ENCODE peak calls at places on chromosomes 3 and 15, in seven cellular contexts. A, E, L, R, W, M and P are unnamed samples.

GRCh38 chr15:69265347-69265955 is 33.3 kb upstream of the PAQR5 start:
- DNase-seq in A (no peak), R (peak), L (peak), M (no peak), W (peak), E (no peak), P (peak)

GRCh38 chr3:196620228-196620627 is 19.3 kb upstream of the NRROS start:
- DNase-seq in A (no peak), M (no peak), L (no peak), E (no peak), R (peak), W (no peak), P (no peak)

GRCh38 chr3:138842483-138843188 is 7.9 kb upstream of the PIK3CB start:
- DNase-seq in W (no peak), R (no peak), M (peak), A (no peak), E (no peak), L (no peak), P (no peak)

GRCh38 chr15:70853855-70854668 is at the start of gene LARP6:
- DNase-seq in R (no peak), E (no peak), A (peak), M (no peak), L (no peak), W (no peak), P (peak)

GRCh38 chr15:79179108-79179561 is 88.6 kb upstream of the RASGRF1 start:
- DNase-seq in L (no peak), W (peak), M (no peak), A (no peak), E (no peak), R (peak), P (no peak)

GRCh38 chr3:42165211-42165610 is 74.1 kb downstream of the TRAK1 start:
- DNase-seq in R (no peak), L (no peak), E (no peak), W (no peak), A (peak), M (no peak), P (no peak)

GRCh38 chr15:72285927-72286516 is 13.7 kb upstream of the PARP6 start:
- DNase-seq in A (peak), W (peak), L (peak), E (peak), R (peak), M (no peak), P (peak)

GRCh38 chr3:151434151-151434890 is 26.5 kb downstream of the IGSF10 start:
- DNase-seq in W (no peak), M (no peak), L (no peak), E (no peak), A (no peak), R (no peak), P (no peak)

GRCh38 chr15:25664761-25665160 is 198.4 kb downstream of the ATP10A start:
- DNase-seq in E (no peak), R (no peak), M (no peak), L (no peak), W (no peak), A (no peak), P (no peak)

GRCh38 chr3:8597515-8597853 is 47.1 kb downstream of the SSUH2 start:
- DNase-seq in M (no peak), R (no peak), W (no peak), L (no peak), E (no peak), A (no peak), P (no peak)

GRCh38 chr3:177420643-177421042 is 223.4 kb upstream of the TBL1XR1 start:
- DNase-seq in A (peak), L (no peak), R (no peak), E (no peak), W (no peak), M (no peak), P (peak)

GRCh38 chr15:90982135-90982534 is 12.2 kb downstream of the PRC1 start:
- DNase-seq in W (no peak), E (no peak), R (no peak), L (no peak), M (no peak), A (no peak), P (no peak)

GRCh38 chr15:100031665-100032357 is 298.6 kb upstream of the LYSMD4 start:
- DNase-seq in R (no peak), W (no peak), E (no peak), M (no peak), L (no peak), A (no peak), P (no peak)

GRCh38 chr3:32910954-32911353 is 40.5 kb upstream of the CCR4 start:
- DNase-seq in R (no peak), A (no peak), E (no peak), L (no peak), M (no peak), W (no peak), P (no peak)

GRCh38 chr3:52827866-52828376 is 2.6 kb downstream of the ITIH4 start:
- DNase-seq in A (peak), L (no peak), E (no peak), W (peak), R (no peak), M (no peak), P (no peak)

GRCh38 chr3:130662407-130663028 is 84.1 kb downstream of the PIK3R4 start:
- DNase-seq in A (no peak), R (no peak), W (no peak), L (no peak), E (no peak), M (no peak), P (no peak)

GRCh38 chr15:59355730-59356129 is 16.9 kb downstream of the MYO1E start:
- DNase-seq in A (no peak), E (no peak), R (no peak), M (no peak), W (no peak), L (no peak), P (no peak)

GRCh38 chr3:77535116-77535515 is 495.2 kb downstream of the ROBO2 start:
- DNase-seq in L (no peak), A (no peak), W (no peak), R (no peak), M (no peak), E (no peak), P (no peak)

GRCh38 chr3:27224197-27224596 is 145.0 kb downstream of the NEK10 start:
- DNase-seq in L (no peak), R (no peak), M (no peak), E (no peak), A (no peak), W (no peak), P (no peak)

GRCh38 chr3:175222356-175222755 is 363.2 kb downstream of the NAALADL2 start:
- DNase-seq in L (no peak), W (no peak), R (no peak), M (no peak), E (no peak), A (no peak), P (no peak)

GRCh38 chr3:142896201-142896755 is 7.4 kb upstream of the PCOLCE2 start:
- DNase-seq in W (no peak), R (no peak), E (no peak), A (no peak), M (no peak), L (no peak), P (no peak)

GRCh38 chr3:117706731-117707130 is 997.2 kb downstream of the TUSC7 start:
- DNase-seq in M (no peak), W (no peak), L (no peak), A (no peak), E (no peak), R (no peak), P (no peak)

GRCh38 chr3:21705769-21706168 is 45.2 kb downstream of the ZNF385D start:
- DNase-seq in L (no peak), E (no peak), M (no peak), R (no peak), A (no peak), W (no peak), P (no peak)

GRCh38 chr15:92391640-92392039 is 2.0 kb upstream of the ST8SIA2 start:
- DNase-seq in R (peak), E (no peak), W (peak), A (no peak), L (peak), M (no peak), P (peak)

GRCh38 chr3:27271890-27272289 is 97.3 kb downstream of the NEK10 start:
- DNase-seq in L (no peak), A (no peak), R (no peak), W (no peak), E (no peak), M (no peak), P (no peak)

GRCh38 chr3:129346690-129347440 is 68.2 kb downstream of the HMCES start:
- DNase-seq in W (no peak), R (no peak), M (no peak), A (no peak), L (no peak), E (no peak), P (no peak)

GRCh38 chr15:66115568-66116206 is 137.9 kb downstream of the MEGF11 start:
- DNase-seq in M (no peak), R (no peak), W (no peak), E (no peak), L (no peak), A (no peak), P (no peak)
- TF ChIP-seq JUND in M (no peak), R (no peak), W (no peak), E (no peak), L (no peak), A (no peak), P (no peak)

GRCh38 chr15:49423906-49424520 is 971 bp downstream of the FGF7 start:
- DNase-seq in A (no peak), R (no peak), L (no peak), E (no peak), W (no peak), M (no peak), P (no peak)

GRCh38 chr15:49418811-49419210 is 4.2 kb upstream of the FGF7 start:
- DNase-seq in W (no peak), M (no peak), R (no peak), A (no peak), E (no peak), L (no peak), P (no peak)

GRCh38 chr15:49424954-49425353 is 1.9 kb downstream of the FGF7 start:
- DNase-seq in E (no peak), M (no peak), W (no peak), L (no peak), R (no peak), A (no peak), P (no peak)

GRCh38 chr15:49423021-49423420 is at the start of gene FGF7:
- DNase-seq in E (no peak), M (no peak), A (no peak), W (peak), L (no peak), R (no peak), P (no peak)

GRCh38 chr15:49421991-49422390 is 1.1 kb upstream of the FGF7 start:
- DNase-seq in W (peak), M (peak), A (peak), E (no peak), L (peak), R (peak), P (peak)
- TF ChIP-seq JUND in W (no peak), M (no peak), A (no peak), E (peak), L (no peak), R (peak), P (no peak)

GRCh38 chr15:101807345-101807945 is 4.1 kb downstream of the OR4F6 start:
- DNase-seq in A (no peak), E (no peak), W (no peak), R (no peak), M (no peak), L (no peak), P (no peak)
- TF ChIP-seq JUND in A (no peak), E (no peak), W (no peak), R (no peak), M (no peak), L (no peak), P (no peak)

DNA sequence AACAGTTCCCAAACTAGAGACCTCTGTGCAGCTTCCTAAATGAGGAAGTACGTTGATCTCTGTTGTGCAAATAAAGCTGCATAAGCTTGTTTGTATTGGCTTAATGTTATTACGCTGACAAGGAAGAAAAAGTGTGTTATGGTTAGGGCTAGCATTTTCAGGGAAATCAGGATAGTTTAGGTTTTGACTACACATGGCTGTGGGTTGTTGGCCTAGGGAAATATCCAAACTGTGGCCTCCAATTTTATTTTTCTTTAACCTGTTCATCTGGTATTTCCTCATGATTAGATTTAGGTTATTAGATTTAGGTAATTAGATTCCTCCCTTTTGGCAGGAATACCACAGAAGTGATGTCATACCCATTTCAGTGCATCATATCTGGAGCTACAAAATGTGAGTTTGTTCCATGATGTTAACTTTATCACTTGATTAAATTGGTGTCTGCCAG is 8.7 kb upstream of the MCCC1 start:
- DNase-seq in R (no peak), W (no peak), E (no peak), A (peak), L (no peak), M (no peak), P (peak)
- TF ChIP-seq JUND in R (no peak), W (no peak), E (no peak), A (no peak), L (no peak), M (no peak), P (peak)

DNA sequence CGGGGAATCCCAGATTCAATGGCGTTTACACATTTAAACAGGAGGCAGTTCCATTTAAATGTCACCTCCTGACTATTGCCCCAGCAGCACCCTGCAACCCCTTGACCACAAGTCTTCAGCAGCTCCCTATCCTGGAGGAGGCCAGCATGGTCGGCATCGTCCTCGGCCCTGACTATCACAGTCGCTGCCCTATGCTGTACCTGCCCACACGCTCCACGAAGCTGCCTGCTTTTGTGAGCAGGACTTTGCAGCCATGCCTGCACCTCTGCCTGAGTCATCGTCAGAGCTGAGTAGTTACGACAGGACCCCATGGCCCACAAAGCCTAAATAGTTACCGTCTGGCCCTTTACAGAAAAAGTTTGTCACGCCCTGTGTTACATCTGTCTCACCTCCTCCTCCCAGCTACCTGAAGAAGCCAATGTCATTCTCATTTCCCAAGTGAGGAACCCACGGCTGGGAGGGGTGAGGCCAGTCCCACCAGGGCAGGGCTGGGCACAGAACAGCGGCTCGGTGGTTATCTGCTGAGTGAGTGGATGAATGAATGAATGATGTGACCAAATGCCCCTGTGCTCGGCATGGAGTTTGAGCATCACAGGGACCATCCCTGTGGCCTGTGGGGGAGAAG is 47.8 kb upstream of the IQSEC1 start:
- DNase-seq in R (no peak), E (no peak), W (no peak), M (no peak), A (no peak), L (no peak), P (no peak)
- TF ChIP-seq JUND in R (no peak), E (no peak), W (no peak), M (no peak), A (no peak), L (no peak), P (no peak)

GRCh38 chr3:70992131-70992530 is 591.4 kb downstream of the FOXP1 start:
- DNase-seq in A (no peak), L (no peak), E (no peak), W (no peak), R (no peak), M (no peak), P (no peak)
- TF ChIP-seq JUND in A (no peak), L (no peak), E (no peak), W (no peak), R (no peak), M (no peak), P (no peak)

GRCh38 chr15:43253431-43254403 is 13.0 kb downstream of the TGM5 start:
- DNase-seq in M (peak), A (no peak), L (no peak), W (no peak), E (no peak), R (no peak), P (no peak)
- TF ChIP-seq JUND in M (no peak), A (no peak), L (no peak), W (no peak), E (no peak), R (no peak), P (no peak)

DNA sequence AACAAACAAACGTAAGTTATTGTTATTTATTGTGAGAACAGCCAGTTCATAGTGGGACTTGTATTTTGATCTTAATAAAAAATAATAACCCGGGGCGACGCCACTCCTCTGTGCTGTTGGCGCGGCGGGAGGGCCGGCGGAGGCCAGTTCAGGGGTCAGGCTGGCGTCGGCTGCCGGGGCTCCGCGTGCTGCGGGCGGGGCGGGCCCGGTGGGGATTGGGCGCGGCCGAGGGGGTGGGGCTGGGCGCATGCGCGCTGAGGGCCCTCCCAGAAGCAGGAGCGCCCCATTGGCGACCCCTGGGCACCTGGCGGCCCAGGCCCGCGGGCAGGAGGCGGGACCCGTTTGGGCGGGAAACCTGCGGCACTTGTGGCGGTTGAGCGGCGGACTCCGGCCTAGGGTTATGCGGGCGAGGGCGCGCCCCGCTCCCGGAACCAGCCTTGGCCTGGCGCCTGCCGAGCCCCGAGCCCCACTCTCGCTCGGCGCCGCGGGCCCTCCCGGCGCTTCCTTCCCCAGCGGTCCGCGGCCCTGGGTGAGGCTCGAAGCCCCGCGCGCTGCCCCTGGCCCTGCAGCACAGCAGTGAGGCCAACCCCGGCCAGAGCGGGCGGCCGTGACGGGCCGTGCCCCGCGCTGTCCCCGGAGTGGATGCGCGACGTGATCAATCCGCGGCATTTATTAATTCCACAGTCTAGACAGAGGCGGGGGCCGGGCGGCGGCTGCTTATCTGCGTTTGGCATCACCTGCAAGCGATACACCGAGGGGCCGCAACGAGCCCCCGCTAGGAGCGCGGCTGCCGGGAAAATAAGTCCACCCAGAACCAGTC is 6.0 kb downstream of the ISL2 start:
- DNase-seq in W (no peak), M (no peak), E (no peak), A (peak), R (no peak), L (no peak), P (no peak)
- TF ChIP-seq JUND in W (no peak), M (no peak), E (no peak), A (no peak), R (no peak), L (no peak), P (no peak)